ENCODE peak calls at places on chromosomes 6 and 20, in nine cellular contexts. L is lower lobe of right lung, Z is left lung, S is suprapubic skin, A is tibial nerve, G is stomach, N is heart left ventricle, Q is psoas muscle, C is A673. R is an unnamed sample.

GRCh38 chr20:25487306-25487705 is 79.8 kb downstream of the GINS1 start:
- DNase-seq in A (no peak), Z (no peak), N (no peak), Q (no peak), G (no peak), S (no peak), L (no peak), C (no peak), R (no peak)

GRCh38 chr20:48128436-48128835 is 343.2 kb upstream of the SULF2 start:
- DNase-seq in N (no peak), A (no peak), G (no peak), Z (no peak), Q (no peak), S (no peak), C (no peak), L (no peak), R (peak; percentile 59)

GRCh38 chr6:15536201-15536955 is 126.5 kb downstream of the DTNBP1 start:
- DNase-seq in Z (no peak), N (no peak), C (no peak), L (no peak), S (no peak), A (no peak), Q (no peak), G (no peak), R (no peak)

GRCh38 chr6:30814137-30815084 is 69.9 kb upstream of the DDR1 start:
- DNase-seq in A (no peak), L (no peak), C (peak; percentile 47), Z (no peak), G (peak; percentile 35), Q (no peak), N (no peak), S (no peak), R (peak; percentile 81)

GRCh38 chr20:48064929-48065328 is 279.6 kb upstream of the SULF2 start:
- DNase-seq in N (no peak), Z (no peak), Q (no peak), C (no peak), L (no peak), A (no peak), G (no peak), S (no peak), R (no peak)

GRCh38 chr20:47950557-47951283 is 165.4 kb upstream of the SULF2 start:
- DNase-seq in G (no peak), Q (no peak), C (no peak), S (no peak), L (no peak), A (no peak), N (no peak), Z (no peak), R (no peak)

GRCh38 chr20:50467618-50468373 is 42.4 kb upstream of the PTPN1 start:
- DNase-seq in S (no peak), Q (peak; percentile 28), Z (no peak), L (peak; percentile 52), G (peak; percentile 36), A (no peak), N (no peak), C (peak; percentile 71), R (peak; percentile 40)

GRCh38 chr20:50475879-50476292 is 34.3 kb upstream of the PTPN1 start:
- DNase-seq in A (no peak), N (no peak), Z (no peak), G (peak; percentile 42), S (no peak), Q (no peak), C (no peak), L (peak; percentile 56), R (peak; percentile 41)

GRCh38 chr20:53382263-53382844 is 211.3 kb downstream of the ZNF217 start:
- DNase-seq in S (no peak), L (no peak), Q (no peak), G (no peak), Z (no peak), N (no peak), C (peak; percentile 68), A (no peak), R (no peak)

DNA sequence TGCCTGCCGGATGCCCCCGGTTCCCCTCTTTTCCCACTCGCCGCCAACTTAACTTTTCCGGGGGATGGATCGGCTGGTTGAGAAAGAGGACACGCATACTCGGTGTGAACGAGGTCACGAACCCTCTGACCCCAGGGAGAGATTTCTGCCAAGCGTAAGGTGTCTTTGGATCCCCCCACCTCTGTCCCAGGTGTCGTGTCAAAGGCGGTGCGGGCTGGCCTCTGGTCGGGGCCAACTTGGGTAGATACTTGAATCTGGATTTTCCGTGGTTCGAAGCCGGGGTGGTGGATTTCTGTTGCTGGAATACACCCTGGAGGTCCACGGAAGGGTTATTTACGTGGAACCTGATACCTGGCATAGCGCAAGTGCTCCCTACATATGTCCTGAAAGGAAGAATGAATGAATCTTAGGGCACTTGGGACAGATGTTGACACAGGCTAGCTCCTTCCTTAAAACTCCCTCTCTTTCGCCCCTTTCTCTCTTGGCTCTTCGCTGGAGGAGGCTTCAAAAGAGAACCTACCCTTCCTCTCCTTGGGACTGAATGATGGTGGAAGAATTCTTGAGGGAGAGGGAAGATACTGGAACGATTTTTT is 1.0 kb downstream of the DOK5 start:
- DNase-seq in Z (no peak), G (no peak), C (peak; percentile 42), A (no peak), L (no peak), Q (no peak), S (no peak), N (no peak), R (no peak)
- H3K4me3 ChIP-seq in Z (peak overlapping the region; percentile 34), G (peak overlapping the region; percentile 48), C (peak overlapping the region; percentile 61), A (peak overlapping the region; percentile 39), L (peak overlapping the region; percentile 55), Q (peak overlapping the region; percentile 79), S (peak overlapping the region; percentile 58), N (peak overlapping the region; percentile 79), R (peak overlapping the region; percentile 60)

GRCh38 chr6:348860-349396 is 42.6 kb upstream of the IRF4 start:
- DNase-seq in Z (no peak), L (peak; percentile 48), A (no peak), S (no peak), Q (no peak), N (peak; percentile 61), C (no peak), G (no peak), R (no peak)
- H3K9me3 ChIP-seq in Z (no peaks in the 10 kb centered on the region), L (no peaks in the 10 kb centered on the region), A (no peaks in the 10 kb centered on the region), S (no peaks in the 10 kb centered on the region), Q (no peaks in the 10 kb centered on the region), N (no peaks in the 10 kb centered on the region), C (peaks cover 6% of the 10 kb centered on the region), G (no peaks in the 10 kb centered on the region), R (no peaks in the 10 kb centered on the region)

GRCh38 chr6:132566404-132566803 is 3.7 kb upstream of the TAAR6 start:
- DNase-seq in L (no peak), A (no peak), Q (no peak), Z (no peak), N (no peak), G (no peak), C (no peak), S (no peak), R (no peak)

GRCh38 chr6:132570221-132570777 is at the start of gene TAAR6:
- DNase-seq in G (no peak), Z (no peak), Q (no peak), L (no peak), S (no peak), A (no peak), C (no peak), N (no peak), R (no peak)

GRCh38 chr6:132568611-132569010 is 1.5 kb upstream of the TAAR6 start:
- DNase-seq in N (no peak), C (no peak), A (no peak), L (no peak), S (no peak), G (no peak), Z (no peak), Q (no peak), R (no peak)

DNA sequence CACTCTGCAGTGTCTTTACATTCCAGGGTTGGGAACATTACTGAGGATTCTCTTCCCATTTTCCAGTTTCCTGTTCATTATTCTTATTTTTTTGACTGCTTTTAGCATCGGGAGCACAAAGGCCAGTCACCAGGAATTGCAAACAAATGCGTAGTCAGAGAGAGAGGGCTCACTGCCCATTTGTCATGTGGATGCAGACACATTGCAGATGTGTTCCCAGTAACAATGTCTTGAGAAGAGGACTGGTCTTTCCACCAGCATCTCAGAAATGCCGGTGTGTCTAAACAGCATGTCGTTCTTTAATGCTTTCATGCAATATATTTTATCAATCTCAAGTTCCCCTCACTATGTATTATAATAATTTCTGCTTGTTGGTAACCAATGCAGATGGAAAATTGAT is 952 bp upstream of the TAAR6 start:
- DNase-seq in S (no peak), Q (no peak), G (no peak), Z (no peak), N (no peak), A (no peak), C (no peak), L (no peak), R (no peak)
- H3K27me3 ChIP-seq in S (peaks cover 11% of the 10 kb centered on the region), Q (peaks cover 4% of the 10 kb centered on the region), G (peaks cover 4% of the 10 kb centered on the region), Z (no peaks in the 10 kb centered on the region), N (peaks cover 19% of the 10 kb centered on the region), A (no peaks in the 10 kb centered on the region), C (peaks cover 81% of the 10 kb centered on the region), L (peaks cover 6% of the 10 kb centered on the region), R (peaks cover 78% of the 10 kb centered on the region)

GRCh38 chr6:29723666-29724588 is 693 bp downstream of the HLA-F start:
- DNase-seq in N (peak; percentile 79), S (no peak), Z (peak; percentile 89), L (peak; percentile 61), C (no peak), Q (peak; percentile 37), A (peak; percentile 25), G (peak; percentile 67), R (no peak)

GRCh38 chr6:29726795-29727194 is 3.6 kb downstream of the HLA-F start:
- DNase-seq in S (no peak), A (no peak), C (no peak), N (no peak), L (no peak), Z (no peak), Q (no peak), G (no peak), R (no peak)

GRCh38 chr6:29725981-29726380 is 2.7 kb downstream of the HLA-F start:
- DNase-seq in G (no peak), Q (no peak), C (no peak), N (no peak), A (no peak), L (no peak), Z (no peak), S (no peak), R (no peak)

GRCh38 chr6:29722773-29723665 is at the start of gene HLA-F:
- DNase-seq in G (peak; percentile 93), Q (peak; percentile 79), S (peak; percentile 94), N (peak; percentile 90), A (peak; percentile 79), C (peak; percentile 83), Z (peak; percentile 90), L (peak; percentile 89), R (peak; percentile 71)

DNA sequence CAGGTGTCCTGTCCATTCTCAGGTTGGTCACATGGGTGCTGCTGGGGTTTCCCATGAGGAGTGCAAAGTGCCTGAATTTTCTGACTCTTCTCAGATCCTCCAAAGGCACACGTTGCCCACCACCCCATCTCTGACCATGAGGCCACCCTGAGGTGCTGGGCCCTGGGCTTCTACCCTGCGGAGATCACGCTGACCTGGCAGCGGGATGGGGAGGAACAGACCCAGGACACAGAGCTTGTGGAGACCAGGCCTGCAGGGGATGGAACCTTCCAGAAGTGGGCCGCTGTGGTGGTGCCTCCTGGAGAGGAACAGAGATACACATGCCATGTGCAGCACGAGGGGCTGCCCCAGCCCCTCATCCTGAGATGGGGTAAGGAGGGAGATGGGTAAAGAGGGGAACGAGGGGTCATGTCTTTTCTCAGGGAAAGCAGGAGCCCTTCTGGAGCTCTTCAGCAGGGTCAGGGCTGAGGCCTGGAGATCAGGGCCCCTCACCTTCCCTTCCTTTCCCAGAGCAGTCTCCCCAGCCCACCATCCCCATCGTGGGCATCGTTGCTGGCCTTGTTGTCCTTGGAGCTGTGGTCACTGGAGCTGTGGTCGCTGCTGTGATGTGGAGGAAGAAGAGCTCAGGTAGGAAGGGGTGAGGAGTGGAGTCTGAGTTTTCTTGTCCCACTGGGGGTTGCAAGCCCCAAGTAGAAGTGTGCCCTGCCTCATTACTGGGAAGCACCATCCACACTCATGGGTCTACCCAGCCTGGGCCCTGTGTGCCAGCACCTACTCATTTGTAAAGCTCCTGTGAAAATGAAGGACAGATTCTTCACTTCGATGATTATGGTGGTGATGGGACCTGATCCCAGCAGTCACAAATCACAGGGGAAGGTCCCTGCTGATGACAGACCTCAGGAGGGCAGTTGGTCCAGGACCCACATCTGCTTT is 2.0 kb downstream of the HLA-F start:
- DNase-seq in N (no peak), S (no peak), A (no peak), L (no peak), Q (no peak), G (no peak), C (no peak), Z (no peak), R (no peak)
- H3K4me3 ChIP-seq in N (peak overlapping the region; percentile 77), S (peak overlapping the region; percentile 75), A (no peak overlapping the region), L (peak overlapping the region; percentile 80), Q (peak overlapping the region; percentile 82), G (no peak overlapping the region), C (no peak overlapping the region), Z (no peak overlapping the region), R (no peak overlapping the region)